ENCODE peak calls at places on chromosomes 11 and 22, in ten cellular contexts. R, E, Y, W, O, U, D, G, Q and V are unnamed samples. For H3K4me1, the result is how much of the 10 kb centered on the place peaks cover.

GRCh38 chr11:8930456-8931175 is 2.1 kb downstream of the C11orf16 start:
- DNase-seq in O (no peak), E (no peak), W (no peak), D (no peak), U (no peak), R (peak), G (no peak), Q (no peak), Y (no peak), V (no peak)

GRCh38 chr11:14500181-14500651 is 605 bp upstream of the COPB1 start:
- DNase-seq in O (no peak), R (peak), E (peak), Y (peak), Q (no peak), G (peak), D (peak), W (peak), U (no peak), V (peak)

GRCh38 chr11:126561327-126561893 is 205.9 kb downstream of the ST3GAL4 start:
- DNase-seq in G (peak), Q (no peak), Y (peak), O (peak), W (peak), R (peak), E (peak), U (no peak), D (peak), V (peak)

GRCh38 chr11:13008625-13009475 is at the start of gene RASSF10:
- DNase-seq in W (no peak), O (peak), D (peak), Y (peak), Q (no peak), U (peak), R (peak), E (peak), G (peak), V (peak)

GRCh38 chr22:28750471-28750881 is 8.6 kb downstream of the HSCB start:
- DNase-seq in U (no peak), O (no peak), Q (no peak), Y (no peak), E (no peak), G (no peak), W (peak), R (peak), D (no peak), V (no peak)

GRCh38 chr22:45626198-45626651 is 45.4 kb upstream of the ATXN10 start:
- DNase-seq in O (no peak), Y (peak), U (no peak), W (no peak), D (no peak), Q (peak), E (no peak), G (no peak), R (no peak), V (peak)

GRCh38 chr22:48751539-48752437 is 1075.9 kb downstream of the BRD1 start:
- DNase-seq in W (no peak), O (no peak), G (no peak), Y (peak), Q (no peak), D (no peak), R (no peak), E (no peak), U (peak), V (no peak)

GRCh38 chr11:117911694-117912093 is 17.5 kb downstream of the TMPRSS13 start:
- DNase-seq in D (no peak), Y (no peak), R (no peak), O (no peak), W (no peak), Q (no peak), E (no peak), U (no peak), G (no peak), V (no peak)

GRCh38 chr22:27370281-27370680 is 431.3 kb downstream of the MN1 start:
- DNase-seq in G (peak), W (no peak), U (no peak), Y (no peak), Q (no peak), R (no peak), O (no peak), D (no peak), E (no peak), V (no peak)

GRCh38 chr11:122163420-122163819 is 47.4 kb upstream of the BLID start:
- DNase-seq in Q (no peak), E (no peak), Y (no peak), W (peak), R (peak), D (no peak), G (no peak), O (no peak), U (no peak), V (no peak)

GRCh38 chr22:50713571-50714056 is 24.4 kb upstream of the ACR start:
- DNase-seq in R (no peak), Q (no peak), W (no peak), D (no peak), Y (no peak), O (no peak), G (no peak), U (no peak), E (peak), V (peak)

GRCh38 chr11:45180888-45181594 is 34.6 kb downstream of the PRDM11 start:
- DNase-seq in Q (peak), R (peak), W (peak), Y (peak), O (no peak), G (peak), E (peak), U (no peak), D (peak), V (peak)

GRCh38 chr22:41613456-41613855 is 7.4 kb downstream of the DESI1 start:
- DNase-seq in Y (no peak), G (no peak), Q (no peak), W (peak), U (no peak), R (no peak), E (no peak), O (no peak), D (no peak), V (no peak)

GRCh38 chr22:38740754-38741153 is 15.0 kb downstream of the SUN2 start:
- DNase-seq in R (no peak), E (no peak), W (no peak), D (no peak), O (no peak), G (no peak), Y (no peak), U (no peak), Q (no peak), V (no peak)

DNA sequence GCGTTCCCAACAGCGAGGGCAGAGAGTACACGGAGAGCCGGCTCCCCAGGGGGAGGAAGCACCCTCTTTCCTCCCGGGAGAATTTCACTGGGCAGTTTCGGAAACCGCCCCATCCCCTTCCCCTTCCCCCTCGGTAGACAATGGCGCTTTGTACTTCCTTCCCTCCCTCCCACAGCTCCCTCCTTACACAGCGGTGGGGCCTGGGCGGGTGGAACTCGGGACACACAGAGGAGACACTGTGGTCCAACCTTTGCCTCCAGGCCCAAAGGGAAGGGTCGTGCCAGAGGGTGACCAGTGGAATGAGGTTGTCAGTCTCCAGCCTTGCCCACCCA is 4.3 kb downstream of the SMTN start:
- DNase-seq in W (no peak), Q (no peak), D (peak), Y (peak), R (peak), U (no peak), O (no peak), E (peak), G (no peak), V (peak)
- H3K4me1 ChIP-seq in W (under half), Q (half or more), D (under half), Y (under half), R (under half), U (under half), O (under half), E (half or more), G (half or more), V (half or more)

GRCh38 chr22:40055143-40055926 is 60.6 kb downstream of the FAM83F start:
- DNase-seq in W (no peak), E (no peak), D (no peak), O (no peak), Y (no peak), R (no peak), U (no peak), Q (no peak), G (no peak), V (no peak)
- H3K4me3 ChIP-seq in W (no peak), E (no peak), D (no peak), O (no peak), Y (no peak), R (no peak), U (no peak), Q (no peak), G (no peak), V (no peak)

DNA sequence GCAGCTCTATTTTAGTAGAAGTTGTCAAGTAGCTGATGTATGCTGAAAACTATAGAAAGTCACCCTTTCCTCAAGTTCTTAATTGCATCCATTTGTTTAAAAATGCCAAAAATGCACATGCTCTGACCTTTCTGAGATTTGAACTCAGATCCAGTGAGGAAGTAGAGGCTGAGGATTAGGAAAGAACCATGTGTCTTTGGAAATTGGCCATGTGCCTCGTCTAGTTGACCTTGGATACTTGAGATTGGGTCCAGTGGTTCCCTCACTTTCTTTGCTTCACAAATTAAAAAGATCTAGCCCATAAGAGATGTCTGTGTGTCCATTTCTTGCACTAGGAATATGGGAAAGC is 128.3 kb downstream of the MAML2 start:
- DNase-seq in O (no peak), E (no peak), Y (no peak), W (no peak), G (no peak), U (no peak), Q (no peak), R (no peak), D (no peak), V (no peak)
- H3K4me1 ChIP-seq in O (under half), E (half or more), Y (under half), W (under half), G (under half), U (under half), Q (under half), R (half or more), D (half or more), V (under half)

DNA sequence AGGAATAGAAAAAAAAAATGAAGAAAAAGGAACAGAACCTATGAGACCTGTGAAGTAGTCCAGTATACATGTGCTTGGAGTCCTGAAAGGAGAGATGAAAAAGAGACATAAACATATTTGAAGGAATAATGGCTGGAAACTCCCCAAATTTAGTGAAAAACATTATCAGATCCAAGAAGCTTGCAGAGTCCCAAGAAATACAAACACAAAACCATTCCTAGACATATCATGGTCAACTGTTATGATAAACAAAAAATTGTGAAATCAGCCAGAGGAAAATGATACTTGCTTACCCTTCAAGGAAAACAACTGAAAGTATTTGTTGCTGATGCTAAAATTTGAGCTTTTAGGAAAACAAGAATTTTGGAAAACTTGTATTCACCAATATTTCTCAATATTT is 250.1 kb downstream of the DDX10 start:
- DNase-seq in O (no peak), Q (no peak), W (peak), E (no peak), U (no peak), R (no peak), G (peak), D (no peak), Y (no peak), V (no peak)
- H3K4me3 ChIP-seq in O (no peak), Q (no peak), W (no peak), E (no peak), U (no peak), R (no peak), G (no peak), D (no peak), Y (no peak), V (no peak)

GRCh38 chr11:63873381-63873780 is 34.5 kb downstream of the MARK2 start:
- DNase-seq in O (no peak), Q (no peak), D (no peak), G (no peak), Y (no peak), R (no peak), U (no peak), W (no peak), E (no peak), V (no peak)

GRCh38 chr11:63870351-63871197 is 31.7 kb downstream of the MARK2 start:
- DNase-seq in G (peak), O (no peak), Y (no peak), Q (no peak), U (no peak), R (peak), D (no peak), E (no peak), W (peak), V (no peak)

GRCh38 chr11:63874511-63874910 is 35.6 kb downstream of the MARK2 start:
- DNase-seq in R (no peak), G (no peak), W (no peak), E (peak), Y (no peak), D (no peak), O (no peak), Q (no peak), U (no peak), V (peak)

GRCh38 chr11:63871962-63872832 is 33.3 kb downstream of the MARK2 start:
- DNase-seq in D (peak), Y (peak), W (peak), G (peak), Q (peak), O (no peak), U (peak), R (peak), E (peak), V (peak)

DNA sequence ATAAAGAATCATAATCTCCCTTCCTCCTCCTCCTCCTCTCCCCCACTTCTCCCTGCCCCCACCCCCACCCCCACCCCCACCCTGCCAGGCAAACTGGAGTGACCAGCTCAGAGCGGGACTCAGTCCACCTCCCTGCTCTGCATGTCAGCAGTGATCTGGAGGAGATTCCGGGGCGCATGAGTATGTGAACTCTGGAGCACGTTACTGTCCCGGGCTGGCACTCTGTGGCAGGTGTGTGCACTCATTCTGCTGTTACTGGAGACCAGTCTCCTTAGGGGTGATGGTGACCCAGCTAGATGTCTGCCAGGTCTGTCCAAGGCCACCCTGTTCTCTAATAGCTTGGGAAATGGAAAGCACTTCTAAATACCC is 33.9 kb downstream of the MARK2 start:
- DNase-seq in D (no peak), E (no peak), R (no peak), U (no peak), W (no peak), Q (no peak), Y (no peak), G (no peak), O (no peak), V (peak)
- H3K4me1 ChIP-seq in D (under half), E (half or more), R (under half), U (under half), W (under half), Q (under half), Y (under half), G (under half), O (under half), V (half or more)